ENCODE peak calls at places on chromosomes 6 and 20, in four cellular contexts. Z is effector CD4-positive, alpha-beta T cell; L is mesothelial cell of epicardium; O is naive B cell. K is an unnamed sample.

GRCh38 chr20:9739991-9740390 is 98.9 kb downstream of the PAK5 start:
- DNase-seq in O (no peak), L (no peak), Z (no peak), K (no peak)

GRCh38 chr6:133587396-133587795 is 301.5 kb upstream of the TCF21 start:
- DNase-seq in O (no peak), Z (no peak), L (no peak), K (no peak)

GRCh38 chr6:44219053-44219814 is 2.5 kb downstream of the MYMX start:
- DNase-seq in O (peak), L (peak), Z (no peak), K (no peak)

GRCh38 chr20:6663751-6664388 is 103.6 kb upstream of the BMP2 start:
- DNase-seq in Z (no peak), O (no peak), L (no peak), K (no peak)

GRCh38 chr6:43926644-43927524 is 156.9 kb downstream of the VEGFA start:
- DNase-seq in Z (no peak), O (no peak), L (no peak), K (no peak)

GRCh38 chr6:157860505-157860991 is 37.5 kb downstream of the SNX9 start:
- DNase-seq in L (no peak), Z (no peak), O (no peak), K (no peak)

GRCh38 chr6:122631571-122632249 is 21.5 kb downstream of the PKIB start:
- DNase-seq in Z (no peak), L (no peak), O (no peak), K (no peak)

GRCh38 chr6:47571488-47571887 is 93.9 kb downstream of the CD2AP start:
- DNase-seq in O (no peak), Z (no peak), L (no peak), K (no peak)

GRCh38 chr20:3250091-3250504 is 11.1 kb upstream of the SLC4A11 start:
- DNase-seq in L (no peak), O (no peak), Z (no peak), K (no peak)

GRCh38 chr20:34964486-34964885 is 8.8 kb downstream of the MYH7B start:
- DNase-seq in L (no peak), O (no peak), Z (no peak), K (no peak)

GRCh38 chr6:31474871-31475286 is 23.1 kb upstream of the MICB start:
- DNase-seq in Z (no peak), L (no peak), O (no peak), K (no peak)

GRCh38 chr6:168514216-168514615 is 73.2 kb downstream of the SMOC2 start:
- DNase-seq in Z (no peak), L (no peak), O (no peak), K (no peak)

GRCh38 chr6:19301980-19302379 is 535.2 kb upstream of the ID4 start:
- DNase-seq in L (no peak), O (no peak), Z (no peak), K (no peak)

GRCh38 chr6:52130440-52130839 is 43.0 kb upstream of the PKHD1 start:
- DNase-seq in Z (no peak), L (no peak), O (no peak), K (no peak)

GRCh38 chr6:32886674-32887383 is 32.8 kb downstream of the PSMB9 start:
- DNase-seq in O (no peak), L (no peak), Z (no peak), K (peak)

GRCh38 chr20:44028868-44029847 is 114.5 kb downstream of the TOX2 start:
- DNase-seq in Z (no peak), O (no peak), L (no peak), K (no peak)

GRCh38 chr20:50843331-50844276 is 48.7 kb downstream of the BCAS4 start:
- DNase-seq in O (no peak), Z (no peak), L (no peak), K (no peak)

GRCh38 chr20:8853805-8854338 is 215.0 kb upstream of the PLCB4 start:
- DNase-seq in O (peak), L (no peak), Z (no peak), K (peak)

GRCh38 chr20:2116170-2116940 is 14.7 kb downstream of the STK35 start:
- DNase-seq in O (no peak), L (no peak), Z (no peak), K (no peak)

GRCh38 chr6:157265630-157266029 is 57.7 kb downstream of the TMEM242 start:
- DNase-seq in Z (no peak), L (no peak), O (no peak), K (no peak)

GRCh38 chr20:59829415-59830106 is 103.9 kb downstream of the SYCP2 start:
- DNase-seq in Z (no peak), O (no peak), L (no peak), K (no peak)

GRCh38 chr20:52682271-52682670 is 289.9 kb upstream of the TSHZ2 start:
- DNase-seq in L (no peak), O (no peak), Z (no peak), K (no peak)

GRCh38 chr6:146914563-146915483 is 289.4 kb upstream of the STXBP5 start:
- DNase-seq in L (no peak), Z (no peak), O (no peak), K (peak)

GRCh38 chr6:2140438-2141128 is 104.8 kb downstream of the GMDS start:
- DNase-seq in Z (no peak), O (no peak), L (no peak), K (no peak)

GRCh38 chr6:38068854-38069253 is 249.3 kb downstream of the ZFAND3 start:
- DNase-seq in O (no peak), Z (no peak), L (no peak), K (no peak)

GRCh38 chr20:43508604-43509040 is 1.1 kb downstream of the L3MBTL1 start:
- DNase-seq in L (no peak), O (no peak), Z (no peak), K (no peak)

GRCh38 chr20:278607-279571 is 11.7 kb downstream of the C20orf96 start:
- DNase-seq in L (no peak), O (no peak), Z (no peak), K (no peak)

GRCh38 chr20:43022081-43022480 is 167.6 kb downstream of the PTPRT start:
- DNase-seq in Z (no peak), O (no peak), L (no peak), K (no peak)

K was measured in smooth muscle cell of the brain vasculature.